ENCODE peak calls at places on chromosome 22, in seven cellular contexts. B, Z, S, P, N, A and X are unnamed samples.

GRCh38 chr22:46595545-46595944 is 24.6 kb upstream of the GRAMD4 start:
- DNase-seq in B (no peak), Z (no peak), S (no peak), P (no peak), N (no peak), A (no peak), X (no peak)

GRCh38 chr22:50218153-50218995 is 17.6 kb downstream of the SELENOO start:
- DNase-seq in B (peak), Z (no peak), S (no peak), P (no peak), N (no peak), A (no peak), X (no peak)

GRCh38 chr22:19497245-19497644 is 17.5 kb downstream of the CDC45 start:
- DNase-seq in B (no peak), Z (peak), S (peak), P (no peak), N (no peak), A (peak), X (peak)

GRCh38 chr22:19724927-19725661 is 1.8 kb downstream of the GP1BB start:
- DNase-seq in B (no peak), Z (no peak), S (no peak), P (no peak), N (no peak), A (no peak), X (no peak)

GRCh38 chr22:21791635-21792625 is 56.3 kb upstream of the YPEL1 start:
- DNase-seq in B (no peak), Z (peak), S (no peak), P (peak), N (no peak), A (no peak), X (no peak)

GRCh38 chr22:23044570-23044969 is 25.7 kb upstream of the GNAZ start:
- DNase-seq in B (no peak), Z (no peak), S (no peak), P (no peak), N (no peak), A (no peak), X (no peak)

GRCh38 chr22:19705181-19705934 is 8.9 kb upstream of the SEPTIN5 start:
- DNase-seq in B (no peak), Z (no peak), S (no peak), P (no peak), N (no peak), A (no peak), X (no peak)

GRCh38 chr22:19810381-19811141 is 44.1 kb downstream of the GNB1L start:
- DNase-seq in B (peak), Z (no peak), S (peak), P (no peak), N (peak), A (no peak), X (peak)

GRCh38 chr22:20099099-20099711 is 16.7 kb upstream of the RANBP1 start:
- DNase-seq in B (no peak), Z (no peak), S (no peak), P (no peak), N (no peak), A (no peak), X (no peak)

GRCh38 chr22:17921871-17922821 is 102.2 kb downstream of the MICAL3 start:
- DNase-seq in B (no peak), Z (no peak), S (no peak), P (no peak), N (no peak), A (no peak), X (no peak)

GRCh38 chr22:30872282-30873041 is 96.1 kb downstream of the MORC2 start:
- DNase-seq in B (no peak), Z (no peak), S (no peak), P (no peak), N (peak), A (no peak), X (no peak)

GRCh38 chr22:44724859-44725258 is 22.9 kb downstream of the PRR5 start:
- DNase-seq in B (no peak), Z (no peak), S (no peak), P (no peak), N (no peak), A (no peak), X (no peak)

GRCh38 chr22:28142361-28142801 is 223.3 kb upstream of the PITPNB start:
- DNase-seq in B (no peak), Z (peak), S (peak), P (no peak), N (no peak), A (peak), X (peak)

GRCh38 chr22:40819741-40820140 is 595 bp upstream of the SLC25A17 start:
- DNase-seq in B (no peak), Z (peak), S (no peak), P (no peak), N (no peak), A (peak), X (no peak)

GRCh38 chr22:48838376-48838775 is 989.3 kb downstream of the BRD1 start:
- DNase-seq in B (no peak), Z (no peak), S (no peak), P (no peak), N (no peak), A (no peak), X (no peak)

GRCh38 chr22:27473533-27473932 is 328.0 kb downstream of the MN1 start:
- DNase-seq in B (no peak), Z (no peak), S (no peak), P (no peak), N (no peak), A (no peak), X (no peak)

GRCh38 chr22:30383061-30383460 is 4.2 kb downstream of the RNF215 start:
- DNase-seq in B (no peak), Z (no peak), S (no peak), P (no peak), N (no peak), A (no peak), X (no peak)

GRCh38 chr22:35397095-35397904 is 2.6 kb upstream of the MCM5 start:
- DNase-seq in B (peak), Z (no peak), S (no peak), P (no peak), N (peak), A (no peak), X (no peak)

GRCh38 chr22:29224121-29224858 is 18.6 kb downstream of the EMID1 start:
- DNase-seq in B (no peak), Z (no peak), S (no peak), P (no peak), N (no peak), A (no peak), X (no peak)

GRCh38 chr22:26942301-26942927 is 285.0 kb downstream of the MIAT start:
- DNase-seq in B (no peak), Z (no peak), S (no peak), P (no peak), N (no peak), A (no peak), X (no peak)